ENCODE peak calls at places on chromosomes 12 and 14, in five cellular contexts. L is HCT116, R is PC-3, Y is neural progenitor cell, I is MM.1S. N is an unnamed sample.

GRCh38 chr12:111597731-111598636 is 1.1 kb downstream of the ATXN2 start:
- DNase-seq in R (peak), Y (peak), L (no peak), I (peak), N (peak)

GRCh38 chr12:99367181-99367580 is 280.4 kb upstream of the GARIN6 start:
- DNase-seq in I (no peak), R (no peak), Y (no peak), L (no peak), N (no peak)

GRCh38 chr12:122921917-122922316 is 26.0 kb upstream of the VPS37B start:
- DNase-seq in Y (no peak), I (no peak), R (no peak), L (no peak), N (no peak)

GRCh38 chr14:23605931-23606585 is 27.5 kb upstream of the JPH4 start:
- DNase-seq in I (no peak), Y (no peak), L (no peak), R (no peak), N (peak)

GRCh38 chr14:91466192-91466591 is 43.9 kb downstream of the PPP4R3A start:
- DNase-seq in R (no peak), Y (no peak), L (no peak), I (no peak), N (no peak)

GRCh38 chr12:81077329-81077685 is 572 bp upstream of the ACSS3 start:
- DNase-seq in L (no peak), R (no peak), Y (peak), I (no peak), N (no peak)

GRCh38 chr12:96078281-96078761 is 42.9 kb upstream of the LTA4H start:
- DNase-seq in Y (no peak), R (no peak), I (no peak), L (no peak), N (no peak)

GRCh38 chr14:105255021-105255507 is 6.7 kb downstream of the BTBD6 start:
- DNase-seq in I (peak), Y (no peak), L (no peak), R (no peak), N (no peak)

GRCh38 chr14:22900088-22900799 is 17.2 kb downstream of the REM2 start:
- DNase-seq in Y (peak), I (peak), L (peak), R (peak), N (peak)

GRCh38 chr12:12441891-12442461 is 85.1 kb downstream of the BORCS5 start:
- DNase-seq in L (no peak), R (peak), Y (no peak), I (no peak), N (no peak)

GRCh38 chr14:71050227-71050823 is 143.1 kb downstream of the PCNX1 start:
- DNase-seq in I (no peak), R (peak), Y (no peak), L (no peak), N (peak)

GRCh38 chr14:34029921-34030334 is 79.1 kb upstream of the EGLN3 start:
- DNase-seq in R (no peak), Y (peak), I (no peak), L (no peak), N (peak)

GRCh38 chr12:27009926-27010325 is 4.3 kb downstream of the TM7SF3 start:
- DNase-seq in I (no peak), R (peak), L (no peak), Y (no peak), N (no peak)

GRCh38 chr14:88424573-88424972 is 39.1 kb downstream of the SPATA7 start:
- DNase-seq in R (peak), I (no peak), Y (no peak), L (no peak), N (peak)

GRCh38 chr12:104524026-104524425 is 67.3 kb downstream of the CHST11 start:
- DNase-seq in R (no peak), L (no peak), Y (no peak), I (no peak), N (peak)

GRCh38 chr12:104520242-104520900 is 63.6 kb downstream of the CHST11 start:
- DNase-seq in I (no peak), Y (no peak), L (no peak), R (no peak), N (no peak)

GRCh38 chr12:104524433-104524832 is 67.7 kb downstream of the CHST11 start:
- DNase-seq in R (no peak), L (no peak), I (no peak), Y (no peak), N (no peak)

GRCh38 chr12:104521731-104522130 is 65.0 kb downstream of the CHST11 start:
- DNase-seq in R (peak), I (no peak), Y (no peak), L (no peak), N (peak)

DNA sequence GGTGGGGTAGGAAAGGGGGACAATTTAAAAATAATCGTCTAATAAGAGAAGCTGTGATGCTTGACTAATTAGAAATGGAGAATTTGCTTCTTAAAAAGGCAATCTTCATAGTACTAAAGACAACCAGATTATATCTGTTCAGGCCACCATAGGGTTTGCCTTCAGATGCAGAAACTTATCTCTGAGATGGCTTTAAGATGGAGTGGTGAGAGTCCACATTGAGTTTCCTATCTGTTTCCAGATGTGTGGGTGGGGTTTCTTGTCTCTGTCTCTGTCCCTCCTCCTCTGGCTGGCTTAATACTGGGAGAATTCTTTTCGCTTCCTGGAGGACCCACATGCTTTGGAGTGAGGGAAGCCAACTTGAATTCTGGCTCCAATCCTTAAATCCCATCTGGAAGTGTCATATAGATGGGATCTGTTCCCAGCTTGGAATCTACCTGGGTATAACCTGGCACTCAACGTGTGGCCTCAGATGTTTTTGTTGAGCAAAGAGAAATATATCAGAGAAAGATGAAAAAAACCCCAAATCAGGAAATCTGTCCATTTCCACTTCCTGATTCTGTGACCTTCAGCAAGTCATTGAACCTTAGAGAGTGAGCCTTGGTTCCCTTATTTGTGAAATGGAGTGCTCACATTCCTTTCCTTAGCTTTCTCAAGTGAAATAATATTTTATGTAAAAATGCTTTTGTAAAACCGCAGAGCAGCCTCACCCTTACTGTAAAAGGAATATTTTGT is 66.4 kb downstream of the CHST11 start:
- DNase-seq in I (peak), Y (no peak), L (no peak), R (peak), N (peak)
- H3K9ac ChIP-seq in I (peak), Y (no peak), L (no peak), R (no peak), N (peak)

GRCh38 chr14:58131386-58131785 is 20.6 kb downstream of the ARMH4 start:
- DNase-seq in R (peak), I (no peak), Y (no peak), L (no peak), N (peak)
- TF ChIP-seq EZH2phosphoT487 in R (no peak), I (no peak), Y (no peak), L (no peak), N (no peak)

GRCh38 chr14:65639216-65639615 is 226.7 kb downstream of the FUT8 start:
- DNase-seq in R (peak), I (no peak), L (no peak), Y (no peak), N (no peak)
- H3K9ac ChIP-seq in R (no peak), I (no peak), L (no peak), Y (no peak), N (no peak)

GRCh38 chr12:1127021-1127420 is 136.0 kb downstream of the ERC1 start:
- DNase-seq in R (no peak), Y (no peak), L (no peak), I (no peak), N (no peak)

GRCh38 chr12:1130571-1130970 is 139.5 kb downstream of the ERC1 start:
- DNase-seq in L (peak), I (no peak), R (no peak), Y (no peak), N (no peak)

GRCh38 chr12:1130164-1130563 is 139.1 kb downstream of the ERC1 start:
- DNase-seq in I (no peak), L (peak), R (peak), Y (no peak), N (no peak)

GRCh38 chr12:1122803-1123202 is 131.8 kb downstream of the ERC1 start:
- DNase-seq in I (no peak), L (no peak), R (no peak), Y (peak), N (no peak)

DNA sequence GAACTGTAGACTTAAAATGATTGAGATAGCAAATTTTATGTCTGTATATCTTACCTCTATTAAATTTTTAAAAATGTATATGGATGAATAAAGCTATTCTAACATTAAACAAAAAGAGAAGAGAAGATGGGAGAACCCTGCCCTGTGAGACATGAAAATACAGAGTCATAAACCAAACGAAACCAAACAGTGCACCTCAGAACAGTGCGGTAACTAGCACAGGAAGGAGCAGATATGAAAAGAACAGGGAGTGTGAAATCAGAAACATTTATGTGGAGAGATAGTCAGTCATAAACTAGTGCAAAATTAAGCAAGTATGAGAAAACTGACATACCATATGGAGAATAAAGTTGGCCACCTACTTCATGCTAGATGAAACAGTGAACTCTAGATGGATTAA is 135.1 kb downstream of the ERC1 start:
- DNase-seq in Y (no peak), I (peak), L (no peak), R (no peak), N (no peak)
- TF ChIP-seq EZH2phosphoT487 in Y (no peak), I (no peak), L (no peak), R (no peak), N (no peak)

DNA sequence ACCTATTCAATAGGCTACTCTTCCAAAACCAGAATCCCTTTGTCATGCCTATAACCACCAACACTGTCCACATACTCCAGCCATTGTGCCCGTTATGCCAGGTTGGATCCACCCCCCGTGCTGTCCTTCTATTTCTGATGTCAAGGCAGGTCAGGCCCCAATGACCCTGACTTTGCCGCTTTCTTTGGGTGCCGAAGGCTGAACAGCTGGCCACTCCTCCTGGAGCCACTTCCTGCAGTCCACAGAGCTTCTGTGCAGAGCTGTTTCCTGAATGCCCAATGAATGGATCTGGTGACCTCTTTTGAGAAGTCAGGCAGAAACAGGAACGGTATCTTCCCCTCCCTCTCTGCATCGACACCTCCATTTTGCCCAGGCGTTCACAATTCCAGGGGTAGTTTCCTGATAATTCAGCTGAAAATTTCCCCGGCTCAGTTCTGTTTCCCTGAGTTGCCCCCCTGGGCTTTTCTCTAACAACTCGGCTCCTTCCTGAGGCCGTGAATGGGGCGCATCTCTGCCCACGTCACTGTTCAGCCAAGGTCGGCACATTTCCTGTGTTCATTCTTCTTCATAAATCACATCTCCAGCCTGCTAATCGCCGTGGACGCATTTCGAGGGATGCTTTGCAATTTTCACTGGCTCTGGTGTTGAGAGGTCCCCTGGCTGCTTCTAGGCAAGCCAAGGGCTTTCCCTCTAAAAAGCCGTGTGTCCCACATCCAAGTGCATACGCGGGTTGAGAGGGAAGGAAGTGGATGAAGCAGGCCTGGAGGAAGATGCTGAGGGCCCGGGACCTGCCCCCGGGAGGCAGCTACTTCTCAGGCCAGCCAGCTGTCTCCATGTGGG is 86.4 kb downstream of the PAPOLA start:
- DNase-seq in Y (no peak), I (no peak), L (no peak), R (no peak), N (no peak)
- H3K9ac ChIP-seq in Y (no peak), I (no peak), L (no peak), R (no peak), N (no peak)

GRCh38 chr12:128827724-128828123 is 4.0 kb upstream of the SLC15A4 start:
- DNase-seq in R (no peak), L (no peak), Y (no peak), I (no peak), N (no peak)

GRCh38 chr12:128830505-128830893 is 6.7 kb upstream of the SLC15A4 start:
- DNase-seq in I (peak), R (no peak), Y (no peak), L (no peak), N (no peak)

GRCh38 chr12:128825845-128826244 is 2.1 kb upstream of the SLC15A4 start:
- DNase-seq in R (no peak), Y (no peak), L (no peak), I (no peak), N (no peak)

GRCh38 chr12:128833418-128833817 is 9.7 kb upstream of the SLC15A4 start:
- DNase-seq in R (no peak), L (no peak), Y (no peak), I (no peak), N (no peak)

GRCh38 chr12:128829870-128830504 is 6.2 kb upstream of the SLC15A4 start:
- DNase-seq in Y (no peak), I (peak), R (peak), L (no peak), N (no peak)
- TF ChIP-seq EZH2phosphoT487 in Y (no peak), I (no peak), R (no peak), L (no peak), N (no peak)

GRCh38 chr14:100234511-100234910 is 4.4 kb upstream of the YY1 start:
- DNase-seq in I (peak), L (no peak), R (no peak), Y (no peak), N (no peak)

GRCh38 chr14:100239200-100239839 is 376 bp downstream of the YY1 start:
- DNase-seq in R (no peak), L (no peak), Y (no peak), I (no peak), N (peak)

GRCh38 chr14:100237735-100238418 is 1.1 kb upstream of the YY1 start:
- DNase-seq in L (no peak), I (peak), Y (peak), R (peak), N (peak)

GRCh38 chr14:100238419-100239199 is at the start of gene YY1:
- DNase-seq in R (peak), L (peak), Y (peak), I (peak), N (peak)

DNA sequence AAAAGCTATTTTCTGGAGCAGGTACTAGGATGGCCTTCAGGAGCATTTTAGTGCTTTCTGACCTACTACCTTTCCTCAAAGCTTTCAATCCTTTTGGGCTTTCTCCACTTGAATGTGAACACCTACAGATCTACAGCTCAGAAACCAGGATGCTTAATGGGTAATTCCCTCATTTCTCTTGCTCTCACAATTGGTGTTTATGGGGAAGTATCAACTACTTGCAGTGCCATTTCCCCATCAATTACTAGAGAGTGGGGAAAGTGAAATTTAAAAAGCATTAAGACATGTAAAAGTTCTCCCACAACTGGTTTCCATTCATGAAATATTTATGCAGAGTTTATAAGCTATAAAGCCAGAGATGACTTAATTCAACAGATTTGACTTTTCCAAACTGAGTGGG is 2.1 kb upstream of the YY1 start:
- DNase-seq in I (no peak), R (no peak), L (no peak), Y (no peak), N (no peak)
- H3K9ac ChIP-seq in I (no peak), R (peak), L (peak), Y (peak), N (peak)

DNA sequence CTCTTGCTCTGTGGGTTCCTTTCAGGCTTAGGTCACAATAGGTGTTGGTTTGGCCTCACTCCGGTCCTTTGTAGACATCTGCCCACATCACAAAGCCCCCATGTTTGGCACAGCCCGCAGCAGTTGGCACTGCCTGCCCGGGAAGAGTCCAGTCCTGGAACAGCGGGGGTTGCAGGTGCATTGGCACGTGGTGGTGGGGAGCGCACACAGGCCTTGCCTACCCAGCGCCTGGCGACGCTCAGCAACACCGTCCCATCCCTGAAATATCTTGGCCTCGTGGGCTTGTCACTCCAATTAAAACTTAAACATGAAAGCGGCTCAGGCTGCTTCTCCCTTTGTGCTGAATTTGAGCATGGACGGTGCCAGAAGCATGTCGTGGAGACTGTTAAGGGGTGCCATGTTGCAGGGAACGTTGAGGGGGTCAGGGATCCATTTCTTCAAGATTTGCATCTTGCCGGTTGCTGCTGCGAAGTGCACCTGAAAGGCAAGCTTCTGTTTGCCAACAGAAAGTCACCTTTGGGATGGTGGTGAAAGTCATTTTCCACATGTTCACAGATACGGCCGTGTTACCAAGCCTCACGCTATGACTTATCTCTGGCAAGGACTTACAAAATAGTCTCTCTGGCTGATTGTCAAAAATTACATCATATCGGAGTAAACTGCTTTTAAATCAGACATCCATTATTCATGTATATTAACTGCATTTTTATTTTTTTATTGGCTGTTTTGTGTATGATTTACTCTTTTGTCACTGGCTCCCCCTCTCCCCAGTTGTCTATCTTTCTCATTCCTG is 91.5 kb downstream of the FBXW8 start:
- DNase-seq in I (no peak), R (no peak), Y (no peak), L (no peak), N (peak)
- TF ChIP-seq EZH2phosphoT487 in I (no peak), R (no peak), Y (no peak), L (no peak), N (no peak)

GRCh38 chr14:103451401-103451800 is 66.2 kb downstream of the MARK3 start:
- DNase-seq in Y (no peak), L (no peak), R (no peak), I (no peak), N (no peak)

GRCh38 chr14:103450423-103450822 is 65.2 kb downstream of the MARK3 start:
- DNase-seq in R (no peak), L (no peak), I (no peak), Y (no peak), N (peak)

GRCh38 chr14:103449762-103450161 is 64.5 kb downstream of the MARK3 start:
- DNase-seq in L (no peak), I (no peak), R (no peak), Y (no peak), N (no peak)

GRCh38 chr14:103456167-103456835 is 66.3 kb downstream of the CKB start:
- DNase-seq in L (no peak), I (no peak), Y (no peak), R (no peak), N (peak)

DNA sequence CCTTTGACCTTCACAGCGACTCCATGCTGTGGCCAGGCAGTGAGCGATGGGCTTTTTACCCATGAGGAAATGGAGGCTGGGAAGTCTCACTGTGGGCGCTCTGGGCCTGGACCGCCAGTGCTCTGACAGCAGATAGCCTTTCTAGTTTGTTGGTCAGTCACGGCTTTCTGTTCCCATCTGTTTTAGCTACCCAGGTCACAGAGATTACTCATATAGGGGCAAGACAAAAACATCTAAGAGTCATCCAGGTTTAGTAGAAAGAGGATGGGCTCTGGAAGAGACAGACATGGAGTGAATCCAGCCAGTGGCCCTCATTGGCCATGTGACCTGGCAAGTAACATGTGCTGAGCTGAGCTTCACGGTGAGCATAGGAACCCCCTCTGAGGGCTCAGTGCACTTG is 68.6 kb downstream of the MARK3 start:
- DNase-seq in L (no peak), Y (no peak), R (no peak), I (no peak), N (no peak)
- H3K9ac ChIP-seq in L (no peak), Y (no peak), R (no peak), I (no peak), N (no peak)

N was measured in GM23248.